ENCODE peak calls at places on chromosomes 2 and 18, in five cellular contexts. R is MM.1S, L is PC-9, Q is HCT116, E is SK-N-SH. N is an unnamed sample.

GRCh38 chr2:143525006-143525405 is 395.8 kb downstream of the ARHGAP15 start:
- DNase-seq in R (no peak), L (no peak), Q (no peak), E (no peak), N (peak; percentile 14)

GRCh38 chr18:39951321-39951720 is 2003.7 kb upstream of the PIK3C3 start:
- DNase-seq in R (no peak), L (no peak), Q (no peak), E (no peak), N (no peak)

GRCh38 chr18:51400721-51401120 is 203.2 kb upstream of the MEX3C start:
- DNase-seq in R (no peak), L (no peak), Q (no peak), E (no peak), N (no peak)

GRCh38 chr2:223613017-223613950 is 11.1 kb upstream of the SCG2 start:
- DNase-seq in R (no peak), L (peak; percentile 94), Q (peak; percentile 89), E (peak; percentile 69), N (no peak)

GRCh38 chr2:132837764-132838163 is 167.8 kb upstream of the LYPD1 start:
- DNase-seq in R (no peak), L (no peak), Q (no peak), E (no peak), N (no peak)

GRCh38 chr2:46841621-46842020 is 74.0 kb downstream of the MCFD2 start:
- DNase-seq in R (no peak), L (no peak), Q (no peak), E (no peak), N (peak; percentile 46)

GRCh38 chr2:122805346-122805745 is 1049.9 kb downstream of the TSN start:
- DNase-seq in R (no peak), L (no peak), Q (no peak), E (no peak), N (no peak)

GRCh38 chr2:73981081-73981968 is 3.4 kb upstream of the TET3 start:
- DNase-seq in R (no peak), L (peak; percentile 19), Q (peak; percentile 22), E (peak; percentile 47), N (peak; percentile 90)

GRCh38 chr2:63834401-63834800 is 7.3 kb upstream of the UGP2 start:
- DNase-seq in R (no peak), L (no peak), Q (no peak), E (peak; percentile 21), N (no peak)

GRCh38 chr2:94874277-94874997 is 3.2 kb downstream of the TEKT4 start:
- DNase-seq in R (peak; percentile 56), L (peak; percentile 83), Q (peak; percentile 24), E (peak; percentile 89), N (peak; percentile 86)

GRCh38 chr2:176130917-176131616 is 1.6 kb downstream of the HOXD8 start:
- DNase-seq in R (no peak), L (no peak), Q (no peak), E (no peak), N (no peak)

GRCh38 chr18:51028201-51028805 is 1.7 kb upstream of the SMAD4 start:
- DNase-seq in R (no peak), L (peak; percentile 12), Q (peak; percentile 16), E (no peak), N (peak; percentile 55)

GRCh38 chr2:207796585-207797350 is 27.1 kb upstream of the FZD5 start:
- DNase-seq in R (no peak), L (peak; percentile 37), Q (no peak), E (no peak), N (no peak)

GRCh38 chr2:85761512-85761944 is 7.7 kb downstream of the ATOH8 start:
- DNase-seq in R (no peak), L (no peak), Q (no peak), E (no peak), N (no peak)

GRCh38 chr2:224098473-224098872 is 59.4 kb upstream of the SERPINE2 start:
- DNase-seq in R (no peak), L (no peak), Q (no peak), E (no peak), N (no peak)

GRCh38 chr2:216648105-216648504 is 14.9 kb downstream of the IGFBP2 start:
- DNase-seq in R (no peak), L (no peak), Q (no peak), E (no peak), N (no peak)

GRCh38 chr2:216643986-216644662 is 10.9 kb downstream of the IGFBP2 start:
- DNase-seq in R (no peak), L (no peak), Q (no peak), E (no peak), N (no peak)

GRCh38 chr2:216645636-216645950 is 12.4 kb downstream of the IGFBP2 start:
- DNase-seq in R (no peak), L (no peak), Q (no peak), E (no peak), N (no peak)

GRCh38 chr2:216646116-216646515 is 12.9 kb downstream of the IGFBP2 start:
- DNase-seq in R (no peak), L (no peak), Q (no peak), E (no peak), N (no peak)

GRCh38 chr2:216644846-216645635 is 11.8 kb downstream of the IGFBP2 start:
- DNase-seq in R (no peak), L (no peak), Q (no peak), E (no peak), N (no peak)
- H3K27ac ChIP-seq in R (no peak overlapping the region), L (no peak overlapping the region), Q (no peak overlapping the region), E (peak overlapping the region; percentile 36), N (no peak overlapping the region)

GRCh38 chr2:128638741-128639477 is 320.2 kb upstream of the HS6ST1 start:
- DNase-seq in R (no peak), L (no peak), Q (no peak), E (peak; percentile 42), N (no peak)
- H3K9me2 ChIP-seq in R (no peaks in the 10 kb centered on the region), L (no peaks in the 10 kb centered on the region), Q (no peaks in the 10 kb centered on the region), E (no peaks in the 10 kb centered on the region), N (no peaks in the 10 kb centered on the region)

GRCh38 chr2:109616184-109616583 is 2.0 kb downstream of the SOWAHC start:
- DNase-seq in R (no peak), L (no peak), Q (no peak), E (no peak), N (no peak)
- H3K27ac ChIP-seq in R (no peak overlapping the region), L (no peak overlapping the region), Q (no peak overlapping the region), E (no peak overlapping the region), N (no peak overlapping the region)

GRCh38 chr2:128640166-128640846 is 321.6 kb upstream of the HS6ST1 start:
- DNase-seq in R (no peak), L (no peak), Q (no peak), E (no peak), N (no peak)
- H3K9me2 ChIP-seq in R (no peaks in the 10 kb centered on the region), L (no peaks in the 10 kb centered on the region), Q (no peaks in the 10 kb centered on the region), E (no peaks in the 10 kb centered on the region), N (no peaks in the 10 kb centered on the region)

GRCh38 chr2:11421863-11422490 is 44.0 kb downstream of the E2F6 start:
- DNase-seq in R (no peak), L (no peak), Q (no peak), E (no peak), N (no peak)

GRCh38 chr2:11417946-11418585 is 47.9 kb downstream of the E2F6 start:
- DNase-seq in R (peak; percentile 42), L (peak; percentile 8), Q (no peak), E (no peak), N (peak; percentile 66)

GRCh38 chr2:11420671-11421070 is 45.3 kb downstream of the E2F6 start:
- DNase-seq in R (no peak), L (no peak), Q (no peak), E (no peak), N (no peak)

GRCh38 chr2:11419781-11420180 is 46.2 kb downstream of the E2F6 start:
- DNase-seq in R (no peak), L (no peak), Q (no peak), E (no peak), N (no peak)

DNA sequence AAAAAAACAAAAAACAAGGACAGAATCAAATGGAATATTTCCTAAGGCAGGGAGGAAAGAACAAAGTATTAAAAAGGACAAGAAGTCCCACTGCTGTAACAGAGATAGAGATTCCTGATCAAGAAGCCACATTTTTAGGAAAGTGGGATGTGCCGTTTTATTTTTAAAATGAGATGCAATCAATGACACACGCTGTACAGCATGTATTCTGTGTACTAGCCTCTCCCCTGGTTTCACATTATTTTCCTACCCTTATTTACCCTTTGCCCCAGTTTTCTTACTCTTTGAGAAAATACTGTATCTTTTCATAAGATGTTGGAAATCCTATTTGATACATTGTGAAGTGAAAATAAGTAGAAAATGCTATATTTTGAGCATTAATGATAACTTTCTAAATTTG is 45.8 kb downstream of the E2F6 start:
- DNase-seq in R (no peak), L (no peak), Q (no peak), E (no peak), N (no peak)
- H3K27ac ChIP-seq in R (no peak overlapping the region), L (no peak overlapping the region), Q (no peak overlapping the region), E (no peak overlapping the region), N (no peak overlapping the region)

GRCh38 chr2:128640847-128641360 is 322.2 kb upstream of the HS6ST1 start:
- DNase-seq in R (no peak), L (no peak), Q (no peak), E (no peak), N (no peak)
- H3K9me2 ChIP-seq in R (no peaks in the 10 kb centered on the region), L (no peaks in the 10 kb centered on the region), Q (no peaks in the 10 kb centered on the region), E (no peaks in the 10 kb centered on the region), N (no peaks in the 10 kb centered on the region)

GRCh38 chr2:30768708-30769580 is 38.3 kb downstream of the CAPN13 start:
- DNase-seq in R (no peak), L (no peak), Q (no peak), E (no peak), N (no peak)
- H3K27ac ChIP-seq in R (no peak overlapping the region), L (no peak overlapping the region), Q (no peak overlapping the region), E (no peak overlapping the region), N (no peak overlapping the region)

N was measured in Karpas-422.